ENCODE peak calls at places on chromosomes 16 and 17, in six cellular contexts. P is uterus, O is AG04449, X is heart right ventricle, E is coronary artery, Z is heart left ventricle. R is an unnamed sample.

GRCh38 chr16:3961449-3961849 is 80.9 kb upstream of the CREBBP start:
- DNase-seq in P (peak), X (no peak), O (no peak), E (no peak), Z (no peak), R (no peak)

GRCh38 chr17:75480281-75480680 is 23.8 kb downstream of the TMEM94 start:
- DNase-seq in P (no peak), E (no peak), O (no peak), Z (no peak), X (no peak), R (no peak)

GRCh38 chr16:68366062-68366461 is 55.2 kb downstream of the PRMT7 start:
- DNase-seq in X (no peak), O (no peak), E (no peak), Z (no peak), P (no peak), R (no peak)

GRCh38 chr17:1733047-1733357 is 8.5 kb downstream of the WDR81 start:
- DNase-seq in E (no peak), O (no peak), X (no peak), Z (no peak), P (no peak), R (no peak)

GRCh38 chr17:56314026-56314425 is 160.8 kb downstream of the ANKFN1 start:
- DNase-seq in X (no peak), Z (no peak), P (no peak), E (no peak), O (no peak), R (no peak)

GRCh38 chr17:67211742-67212141 is 33.3 kb downstream of the HELZ start:
- DNase-seq in E (no peak), P (no peak), X (no peak), Z (no peak), O (peak), R (peak)

GRCh38 chr17:9258115-9259020 is 237.1 kb downstream of the NTN1 start:
- DNase-seq in E (no peak), X (no peak), Z (no peak), P (no peak), O (no peak), R (no peak)

GRCh38 chr17:28216032-28216431 is 103.0 kb upstream of the TMEM97 start:
- DNase-seq in Z (no peak), X (no peak), O (no peak), P (no peak), E (no peak), R (no peak)

GRCh38 chr16:1261131-1261917 is 5.5 kb downstream of the TPSD1 start:
- DNase-seq in P (no peak), E (no peak), Z (peak), X (no peak), O (no peak), R (no peak)

GRCh38 chr17:13413001-13413400 is 188.7 kb downstream of the HS3ST3A1 start:
- DNase-seq in X (no peak), P (no peak), Z (no peak), O (no peak), E (no peak), R (no peak)

GRCh38 chr16:23280483-23280967 is 21.6 kb upstream of the SCNN1B start:
- DNase-seq in E (no peak), O (no peak), X (no peak), Z (no peak), P (no peak), R (peak)

GRCh38 chr17:31788956-31789355 is 70.1 kb downstream of the COPRS start:
- DNase-seq in Z (no peak), O (peak), X (no peak), P (no peak), E (no peak), R (peak)

GRCh38 chr16:27066655-27067054 is at the start of gene C16orf82:
- DNase-seq in E (no peak), P (no peak), X (no peak), O (no peak), Z (no peak), R (no peak)

GRCh38 chr17:70683936-70684335 is 514.6 kb downstream of the KCNJ2 start:
- DNase-seq in Z (no peak), X (no peak), P (no peak), E (no peak), O (no peak), R (no peak)

GRCh38 chr17:50149099-50149424 is 1.4 kb downstream of the PPP1R9B start:
- DNase-seq in Z (no peak), O (no peak), X (no peak), P (no peak), E (no peak), R (no peak)

GRCh38 chr16:10927497-10928112 is 14.7 kb downstream of the DEXI start:
- DNase-seq in O (no peak), X (no peak), P (no peak), Z (no peak), E (no peak), R (no peak)

GRCh38 chr17:81966343-81967243 is 5.6 kb upstream of the NOTUM start:
- DNase-seq in Z (peak), E (no peak), O (no peak), X (no peak), P (no peak), R (peak)

GRCh38 chr17:7459961-7460545 is 15.2 kb downstream of the CHRNB1 start:
- DNase-seq in Z (no peak), E (no peak), O (no peak), X (no peak), P (no peak), R (no peak)

GRCh38 chr16:66728117-66728787 is 23.2 kb downstream of the DYNC1LI2 start:
- DNase-seq in E (no peak), P (peak), X (peak), O (no peak), Z (peak), R (peak)

GRCh38 chr17:63589646-63590045 is 11.0 kb upstream of the TACO1 start:
- DNase-seq in Z (no peak), X (no peak), O (no peak), E (no peak), P (no peak), R (no peak)

GRCh38 chr17:69388791-69389442 is 25.6 kb upstream of the MAP2K6 start:
- DNase-seq in E (no peak), X (no peak), P (no peak), O (no peak), Z (no peak), R (no peak)
- TF ChIP-seq CTCF in E (no peak), X (no peak), P (no peak), O (no peak), Z (no peak), R (no peak)

GRCh38 chr17:44121997-44122824 is 1.2 kb downstream of the HDAC5 start:
- DNase-seq in P (no peak), O (no peak), X (no peak), Z (no peak), E (peak), R (no peak)

GRCh38 chr17:44118427-44119050 is 4.9 kb downstream of the HDAC5 start:
- DNase-seq in Z (no peak), O (no peak), P (no peak), E (no peak), X (no peak), R (no peak)

GRCh38 chr17:44119062-44119461 is 4.4 kb downstream of the HDAC5 start:
- DNase-seq in P (no peak), X (no peak), E (no peak), Z (no peak), O (no peak), R (no peak)

GRCh38 chr17:44121206-44121605 is 2.2 kb downstream of the HDAC5 start:
- DNase-seq in E (peak), P (no peak), Z (no peak), X (no peak), O (no peak), R (no peak)

GRCh38 chr17:44119798-44120197 is 3.6 kb downstream of the HDAC5 start:
- DNase-seq in P (no peak), Z (no peak), E (peak), X (no peak), O (no peak), R (no peak)
- H3K4me3 ChIP-seq in P (no peak), Z (no peak), E (peak), X (no peak), O (no peak), R (no peak)

DNA sequence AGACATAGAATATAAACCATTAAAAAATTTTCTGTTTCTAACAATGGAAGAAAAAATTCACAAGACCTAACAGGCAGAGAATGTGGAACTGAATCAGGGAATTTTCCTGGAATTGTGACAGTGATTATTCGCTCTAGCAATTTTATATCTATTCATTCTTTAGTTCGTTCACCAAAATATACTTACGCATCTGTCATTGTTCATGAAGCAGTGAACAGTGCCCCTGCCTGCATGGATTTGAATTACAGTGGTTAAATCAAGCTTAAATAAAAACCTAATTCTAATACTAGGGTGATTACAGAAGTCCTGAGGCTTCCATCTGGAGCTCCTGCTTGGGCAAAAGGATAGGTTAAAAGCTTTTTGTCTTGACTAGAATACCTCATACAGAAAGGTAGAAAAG is 48.6 kb downstream of the ABCA8 start:
- DNase-seq in O (no peak), X (no peak), Z (no peak), E (no peak), P (no peak), R (no peak)
- TF ChIP-seq CTCF in O (peak), X (peak), Z (peak), E (no peak), P (peak), R (peak)

GRCh38 chr16:76527244-76527643 is 250.0 kb downstream of the CNTNAP4 start:
- DNase-seq in O (no peak), E (no peak), P (no peak), X (no peak), Z (no peak), R (no peak)
- H3K4me3 ChIP-seq in O (no peak), E (no peak), P (no peak), X (no peak), Z (no peak), R (no peak)

GRCh38 chr17:37060094-37060493 is 111.3 kb downstream of the AATF start:
- DNase-seq in Z (no peak), O (no peak), X (no peak), P (no peak), E (no peak), R (no peak)
- TF ChIP-seq CTCF in Z (no peak), O (no peak), X (no peak), P (no peak), E (no peak), R (no peak)

R was measured in foreskin fibroblast.